ENCODE peak calls at places on chromosomes 3 and 15, in six cellular contexts. B is endothelial cell of umbilical vein, L is K562, U is A549, N is HepG2, M is H1. Z is an unnamed sample.

GRCh38 chr3:188594137-188594536 is 440.2 kb downstream of the LPP start:
- DNase-seq in M (no peak), N (no peak), L (no peak), U (no peak), B (peak), Z (no peak)

GRCh38 chr15:45187894-45188830 is at the start of gene SHF:
- DNase-seq in U (peak), B (peak), N (peak), M (peak), L (peak), Z (peak)

GRCh38 chr15:39728844-39729243 is 53.8 kb downstream of the FSIP1 start:
- DNase-seq in N (no peak), M (no peak), B (no peak), U (no peak), L (no peak), Z (no peak)

GRCh38 chr3:8490079-8490552 is 11.5 kb upstream of the LMCD1 start:
- DNase-seq in U (peak), L (no peak), M (no peak), B (no peak), N (peak), Z (no peak)

GRCh38 chr3:183283886-183284285 is 30.8 kb downstream of the B3GNT5 start:
- DNase-seq in L (no peak), U (no peak), M (no peak), B (no peak), N (no peak), Z (no peak)

GRCh38 chr3:124837730-124838186 is 49.4 kb downstream of the ITGB5 start:
- DNase-seq in U (peak), N (peak), L (peak), M (no peak), B (peak), Z (no peak)

GRCh38 chr3:136171097-136171542 is 25.0 kb downstream of the MSL2 start:
- DNase-seq in M (no peak), B (peak), U (no peak), N (no peak), L (no peak), Z (no peak)

GRCh38 chr15:79204886-79205285 is 77.6 kb upstream of the ANKRD34C start:
- DNase-seq in M (no peak), U (no peak), N (no peak), B (no peak), L (no peak), Z (no peak)

GRCh38 chr3:144054766-144055165 is 83.1 kb downstream of the DIPK2A start:
- DNase-seq in U (no peak), B (no peak), N (no peak), M (no peak), L (no peak), Z (no peak)

GRCh38 chr3:144055604-144056003 is 84.0 kb downstream of the DIPK2A start:
- DNase-seq in M (no peak), L (no peak), U (no peak), B (no peak), N (no peak), Z (no peak)

GRCh38 chr3:144051211-144051610 is 79.6 kb downstream of the DIPK2A start:
- DNase-seq in N (no peak), B (no peak), L (no peak), M (no peak), U (no peak), Z (no peak)

GRCh38 chr3:144052275-144052674 is 80.7 kb downstream of the DIPK2A start:
- DNase-seq in L (no peak), U (no peak), B (no peak), N (no peak), M (no peak), Z (no peak)

GRCh38 chr3:144053121-144053520 is 81.5 kb downstream of the DIPK2A start:
- DNase-seq in M (no peak), U (no peak), L (no peak), B (no peak), N (no peak), Z (no peak)
- TF ChIP-seq JUN in M (no peak), U (no peak), L (no peak), B (no peak), N (no peak), Z (no peak)

GRCh38 chr3:123660900-123661299 is 76.0 kb upstream of the HACD2 start:
- DNase-seq in U (no peak), B (peak), N (no peak), M (no peak), L (no peak), Z (no peak)
- TF ChIP-seq JUN in U (no peak), B (no peak), N (no peak), M (no peak), L (no peak), Z (no peak)

DNA sequence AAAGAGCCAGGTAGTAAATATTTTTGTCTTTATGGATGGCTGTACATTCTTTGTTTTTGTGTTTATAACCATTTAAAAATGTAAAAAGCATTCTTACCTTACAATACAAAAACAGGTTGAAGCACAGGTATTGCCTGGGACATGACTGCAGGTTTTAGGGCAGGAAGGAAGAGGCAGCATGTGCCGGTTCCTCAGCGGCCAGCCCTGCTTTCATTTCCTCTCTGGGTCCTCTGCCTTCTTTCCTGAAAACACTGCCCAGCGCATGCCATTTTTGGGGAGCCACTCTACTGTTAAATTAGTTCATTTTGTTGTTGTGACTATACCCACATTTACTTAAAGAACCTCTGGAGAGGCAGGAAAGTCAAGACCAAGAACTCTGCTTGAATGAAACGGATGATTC is 52.5 kb downstream of the SACM1L start:
- DNase-seq in N (no peak), B (no peak), M (no peak), L (no peak), U (no peak), Z (no peak)
- TF ChIP-seq JUN in N (no peak), B (no peak), M (no peak), L (no peak), U (no peak), Z (no peak)

GRCh38 chr3:119810018-119810435 is 28.1 kb downstream of the NR1I2 start:
- DNase-seq in U (no peak), N (no peak), M (no peak), L (no peak), B (peak), Z (peak)
- TF ChIP-seq JUN in U (no peak), N (no peak), M (no peak), L (no peak), B (no peak), Z (no peak)

DNA sequence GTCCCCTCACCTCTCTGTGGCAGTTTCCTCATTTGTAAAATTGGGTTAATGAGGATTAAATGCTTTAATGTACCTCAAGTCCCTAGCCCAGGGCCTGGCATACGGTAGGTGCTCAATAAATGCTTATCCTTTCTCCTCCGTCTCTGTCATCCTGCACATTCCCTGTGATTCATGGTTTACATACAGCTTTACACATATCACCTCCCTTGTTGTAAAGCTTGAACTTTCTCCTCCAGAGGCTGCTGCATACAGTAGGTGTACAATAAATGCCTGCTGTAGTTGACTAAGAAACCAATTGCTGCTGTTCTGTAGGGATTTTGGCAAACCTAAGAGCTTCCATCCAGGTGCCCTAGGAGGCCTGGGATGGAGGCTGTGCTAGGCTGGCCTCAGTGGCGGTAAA is 1.5 kb upstream of the CSPG4 start:
- DNase-seq in N (no peak), M (no peak), B (no peak), L (no peak), U (no peak), Z (no peak)
- TF ChIP-seq JUN in N (no peak), M (no peak), B (no peak), L (no peak), U (no peak), Z (no peak)

DNA sequence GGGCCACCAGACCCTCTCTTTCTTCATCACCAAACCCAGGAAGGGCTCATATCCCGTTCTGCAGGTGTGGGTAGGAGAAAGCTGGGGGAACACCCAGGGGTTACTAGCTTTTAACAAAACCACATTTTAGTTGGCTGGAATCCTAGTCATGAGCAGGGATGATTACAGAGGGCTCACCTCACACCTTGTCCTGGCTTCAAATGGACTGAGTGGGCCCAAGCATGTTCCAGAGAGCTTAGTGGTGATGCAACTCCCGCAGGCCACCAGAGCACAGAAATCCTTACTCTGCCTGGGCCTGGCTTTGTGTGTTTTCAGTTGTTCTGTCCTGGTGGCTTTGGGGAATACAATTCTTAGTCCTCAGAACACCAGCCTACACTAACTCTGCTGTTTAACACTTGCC is 56.8 kb upstream of the RYK start:
- DNase-seq in M (no peak), B (no peak), U (no peak), L (no peak), N (no peak), Z (no peak)
- TF ChIP-seq JUN in M (no peak), B (no peak), U (no peak), L (no peak), N (no peak), Z (no peak)

GRCh38 chr3:44104668-44105321 is 136.9 kb upstream of the TOPAZ1 start:
- DNase-seq in M (no peak), L (no peak), N (no peak), U (peak), B (no peak), Z (no peak)
- TF ChIP-seq JUN in M (no peak), L (no peak), N (no peak), U (no peak), B (no peak), Z (no peak)